ENCODE peak calls at places on chromosomes 11 and 22, in ten cellular contexts. H is HCT116; U is lower lobe of right lung; J is upper lobe of left lung; M is stomach; S is CD4-positive, alpha-beta T cell; N is GM23338; X is psoas muscle; Z is right lobe of liver; E is Peyer's patch. P is an unnamed sample.
A peak's percentile ranks its signal among the peaks of the same experiment; 100 is the strongest.

GRCh38 chr11:1237851-1238250 is 15.0 kb downstream of the MUC5B start:
- DNase-seq in H (no peak), U (no peak), J (peak; percentile 54), M (no peak), S (no peak), N (no peak), X (no peak), Z (no peak), E (no peak), P (no peak)

GRCh38 chr11:73154178-73154577 is 12.1 kb upstream of the FCHSD2 start:
- DNase-seq in H (no peak), U (no peak), J (no peak), M (no peak), S (peak; percentile 8), N (no peak), X (no peak), Z (no peak), E (peak; percentile 84), P (no peak)

GRCh38 chr11:91625495-91625894 is 599.1 kb upstream of the FAT3 start:
- DNase-seq in H (no peak), U (no peak), J (no peak), M (no peak), S (no peak), N (no peak), X (no peak), Z (no peak), E (no peak), P (no peak)

GRCh38 chr11:73288873-73289707 is 17.0 kb downstream of the P2RY6 start:
- DNase-seq in H (peak; percentile 53), U (peak; percentile 78), J (peak; percentile 85), M (peak; percentile 65), S (peak; percentile 17), N (peak; percentile 89), X (peak; percentile 69), Z (peak; percentile 73), E (peak; percentile 89), P (peak; percentile 85)

GRCh38 chr11:13955971-13956421 is 6.5 kb upstream of the SPON1 start:
- DNase-seq in H (peak; percentile 54), U (peak; percentile 51), J (no peak), M (peak; percentile 66), S (peak; percentile 52), N (peak; percentile 84), X (no peak), Z (peak; percentile 38), E (peak; percentile 86), P (peak; percentile 34)

GRCh38 chr11:73200256-73200655 is 17.8 kb upstream of the P2RY2 start:
- DNase-seq in H (no peak), U (peak; percentile 45), J (no peak), M (no peak), S (no peak), N (peak; percentile 54), X (no peak), Z (no peak), E (no peak), P (no peak)

GRCh38 chr11:35146074-35146521 is 7.1 kb downstream of the CD44 start:
- DNase-seq in H (no peak), U (no peak), J (no peak), M (no peak), S (peak; percentile 49), N (no peak), X (no peak), Z (no peak), E (peak; percentile 61), P (peak; percentile 65)

GRCh38 chr11:126165366-126166156 is 45.9 kb downstream of the RPUSD4 start:
- DNase-seq in H (no peak), U (no peak), J (no peak), M (no peak), S (no peak), N (no peak), X (no peak), Z (no peak), E (no peak), P (no peak)

GRCh38 chr11:121291319-121291718 is 1.3 kb upstream of the SC5D start:
- DNase-seq in H (no peak), U (no peak), J (no peak), M (no peak), S (no peak), N (no peak), X (no peak), Z (no peak), E (no peak), P (no peak)

GRCh38 chr11:44607324-44607962 is 42.0 kb downstream of the CD82 start:
- DNase-seq in H (no peak), U (no peak), J (no peak), M (no peak), S (no peak), N (no peak), X (no peak), Z (no peak), E (no peak), P (no peak)

GRCh38 chr22:36778020-36778419 is 2.1 kb upstream of the IFT27 start:
- DNase-seq in H (no peak), U (no peak), J (no peak), M (no peak), S (no peak), N (no peak), X (no peak), Z (no peak), E (no peak), P (no peak)

GRCh38 chr22:40484906-40485660 is 114.7 kb downstream of the SGSM3 start:
- DNase-seq in H (no peak), U (no peak), J (no peak), M (no peak), S (no peak), N (no peak), X (no peak), Z (no peak), E (no peak), P (no peak)

GRCh38 chr11:109963101-109963500 is 130.1 kb upstream of the ZC3H12C start:
- DNase-seq in H (no peak), U (no peak), J (no peak), M (no peak), S (no peak), N (no peak), X (no peak), Z (no peak), E (no peak), P (no peak)

GRCh38 chr22:36453855-36454378 is 27.5 kb downstream of the TXN2 start:
- DNase-seq in H (no peak), U (no peak), J (no peak), M (no peak), S (no peak), N (no peak), X (no peak), Z (no peak), E (no peak), P (no peak)

GRCh38 chr11:78656984-78657383 is 82.3 kb upstream of the NARS2 start:
- DNase-seq in H (no peak), U (no peak), J (no peak), M (no peak), S (no peak), N (no peak), X (no peak), Z (no peak), E (no peak), P (no peak)

GRCh38 chr11:120519474-120519873 is 7.9 kb downstream of the GRIK4 start:
- DNase-seq in H (no peak), U (no peak), J (no peak), M (no peak), S (no peak), N (no peak), X (no peak), Z (no peak), E (no peak), P (no peak)

DNA sequence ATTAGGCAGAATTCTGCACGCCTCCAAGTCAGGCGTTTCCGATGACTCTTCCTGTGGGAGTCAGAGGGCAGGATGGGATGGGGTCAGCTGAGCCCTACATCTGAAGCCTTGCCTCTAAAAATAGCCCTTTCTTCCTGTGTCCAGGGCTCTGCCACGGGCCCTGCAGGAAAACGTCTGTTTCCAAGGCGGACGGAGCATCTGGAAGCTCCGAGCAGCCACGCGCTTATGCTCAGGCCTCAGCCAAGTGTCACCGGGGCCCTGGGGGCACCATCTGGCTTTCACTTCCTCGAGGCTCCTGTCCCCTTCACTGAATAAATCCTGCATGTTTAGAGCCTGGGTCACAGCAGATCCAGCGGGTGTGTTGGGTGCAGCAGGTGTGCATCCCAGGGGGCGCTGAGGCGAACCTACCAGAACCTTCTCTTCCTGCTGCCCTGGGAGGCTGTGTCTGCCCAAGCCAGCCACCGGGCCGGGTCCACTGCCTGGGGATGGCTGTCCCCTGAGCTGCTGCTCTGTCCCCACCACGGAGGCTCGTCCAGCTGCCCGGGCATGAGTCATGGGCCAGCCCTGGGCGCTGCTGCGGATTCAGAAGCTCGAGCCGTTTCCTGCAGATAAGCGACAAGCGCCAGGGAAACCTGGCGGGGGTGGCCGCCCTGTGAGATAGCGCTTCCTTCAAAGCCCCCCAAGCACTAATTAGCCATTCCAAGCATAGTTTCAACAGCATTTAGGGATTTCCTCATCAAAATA is 32.0 kb upstream of the LINC01488 start:
- DNase-seq in H (no peak), U (peak; percentile 78), J (peak; percentile 87), M (peak; percentile 69), S (no peak), N (no peak), X (peak; percentile 73), Z (peak; percentile 71), E (peak; percentile 55), P (no peak)
- TF ChIP-seq CTCF in H (no peak), U (no peak), J (no peak), M (no peak), S (no peak), N (no peak), X (no peak), Z (no peak), E (no peak), P (no peak)

GRCh38 chr11:61297341-61297740 is 2.2 kb upstream of the VWCE start:
- DNase-seq in H (no peak), U (no peak), J (no peak), M (no peak), S (no peak), N (no peak), X (no peak), Z (no peak), E (no peak), P (peak; percentile 41)
- H3K27ac ChIP-seq in H (no peak overlapping the region), U (no peak overlapping the region), J (no peak overlapping the region), M (peak overlapping the region; percentile 9), S (no peak overlapping the region), N (peak overlapping the region; percentile 18), X (no peak overlapping the region), Z (no peak overlapping the region), E (no peak overlapping the region), P (peak overlapping the region; percentile 73)

DNA sequence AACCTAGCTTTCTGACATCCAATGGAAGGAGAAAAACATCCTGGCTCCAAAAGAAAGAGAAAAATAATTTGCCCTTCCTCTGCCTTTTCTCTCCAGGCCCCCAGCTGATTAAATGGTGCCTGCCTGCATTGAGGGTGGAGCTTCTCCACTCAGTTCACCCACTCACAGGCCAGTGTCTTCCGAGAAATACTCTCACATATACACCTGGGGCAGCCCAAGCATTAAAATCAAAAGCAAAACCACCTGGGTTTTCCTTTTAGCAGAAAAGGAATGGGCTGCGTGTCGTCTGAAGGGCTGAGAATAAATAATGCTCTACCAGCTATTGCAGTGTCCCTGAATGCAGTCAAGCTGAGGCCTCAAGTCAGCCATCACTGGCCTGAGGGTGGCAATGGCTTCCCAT is 1143.8 kb upstream of the TENM4 start:
- DNase-seq in H (no peak), U (no peak), J (no peak), M (no peak), S (no peak), N (no peak), X (no peak), Z (no peak), E (no peak), P (no peak)
- TF ChIP-seq CTCF in H (no peak), U (no peak), J (no peak), M (no peak), S (no peak), N (no peak), X (no peak), Z (no peak), E (no peak), P (no peak)

GRCh38 chr22:17910561-17911311 is 113.6 kb downstream of the MICAL3 start:
- DNase-seq in H (no peak), U (no peak), J (no peak), M (no peak), S (no peak), N (peak; percentile 68), X (peak; percentile 86), Z (peak; percentile 46), E (peak; percentile 54), P (peak; percentile 49)
- H3K27ac ChIP-seq in H (no peak overlapping the region), U (peak overlapping the region; percentile 46), J (peak overlapping the region; percentile 58), M (peak overlapping the region; percentile 75), S (no peak overlapping the region), N (peak overlapping the region; percentile 74), X (peak overlapping the region; percentile 94), Z (no peak overlapping the region), E (peak overlapping the region; percentile 72), P (peak overlapping the region; percentile 83)